ENCODE peak calls at places on chromosomes 5 and 9, in seven cellular contexts. T is stimulated activated CD4-positive, alpha-beta T cell treated with anti-CD3 and anti-CD28 coated beads, Interleukin-1b, Interleukin-23, amount 100 ng/mL, for 24 hours; G is heart left ventricle; M is left cardiac atrium; L is glutamatergic neuron; W is mesendoderm; H is T1000. U is an unnamed sample.

GRCh38 chr9:14313951-14314423 is at the start of gene NFIB:
- DNase-seq in T (no peak), G (peak; percentile 69), M (peak; percentile 62), L (peak; percentile 57), W (peak; percentile 86), H (no peak), U (peak; percentile 81)

GRCh38 chr5:122997294-122997693 is 39.2 kb downstream of the PPIC start:
- DNase-seq in T (no peak), G (no peak), M (no peak), L (no peak), W (no peak), H (no peak), U (no peak)

GRCh38 chr5:146042628-146043279 is 62.6 kb downstream of the PLAC8L1 start:
- DNase-seq in T (no peak), G (no peak), M (peak; percentile 33), L (no peak), W (no peak), H (peak; percentile 4), U (no peak)

GRCh38 chr9:113737414-113738271 is 138.5 kb upstream of the ZNF618 start:
- DNase-seq in T (no peak), G (peak; percentile 38), M (no peak), L (peak; percentile 62), W (peak; percentile 78), H (no peak), U (peak; percentile 32)

GRCh38 chr5:103041071-103041676 is 78.8 kb downstream of the GIN1 start:
- DNase-seq in T (no peak), G (no peak), M (no peak), L (no peak), W (no peak), H (no peak), U (peak; percentile 10)

GRCh38 chr5:11675198-11675597 is 229.0 kb downstream of the CTNND2 start:
- DNase-seq in T (no peak), G (no peak), M (no peak), L (no peak), W (no peak), H (no peak), U (no peak)

GRCh38 chr9:84283895-84284294 is 56.7 kb downstream of the SLC28A3 start:
- DNase-seq in T (no peak), G (no peak), M (no peak), L (no peak), W (no peak), H (no peak), U (no peak)

GRCh38 chr9:90309809-90310522 is 332.7 kb downstream of the DIRAS2 start:
- DNase-seq in T (no peak), G (no peak), M (no peak), L (no peak), W (no peak), H (no peak), U (no peak)

GRCh38 chr9:137798901-137799629 is 78.5 kb upstream of the CACNA1B start:
- DNase-seq in T (no peak), G (no peak), M (peak; percentile 6), L (no peak), W (no peak), H (no peak), U (no peak)

GRCh38 chr5:57550132-57550531 is 67.5 kb upstream of the ACTBL2 start:
- DNase-seq in T (no peak), G (no peak), M (no peak), L (peak; percentile 50), W (peak; percentile 19), H (no peak), U (no peak)

GRCh38 chr9:70392189-70392588 is 22.3 kb downstream of the KLF9 start:
- DNase-seq in T (no peak), G (no peak), M (no peak), L (no peak), W (no peak), H (no peak), U (no peak)

GRCh38 chr5:50963647-50964584 is 297.5 kb downstream of the PARP8 start:
- DNase-seq in T (no peak), G (no peak), M (no peak), L (peak; percentile 32), W (peak; percentile 35), H (no peak), U (no peak)

GRCh38 chr9:91033802-91034201 is 232.2 kb downstream of the SYK start:
- DNase-seq in T (peak; percentile 67), G (no peak), M (no peak), L (no peak), W (peak; percentile 72), H (no peak), U (no peak)

GRCh38 chr5:76641514-76642120 is 18.4 kb upstream of the F2RL2 start:
- DNase-seq in T (peak; percentile 42), G (peak; percentile 35), M (peak; percentile 56), L (peak; percentile 73), W (peak; percentile 76), H (peak; percentile 5), U (peak; percentile 4)

GRCh38 chr5:178434851-178435250 is 155.3 kb downstream of the COL23A1 start:
- DNase-seq in T (no peak), G (peak; percentile 64), M (peak; percentile 75), L (no peak), W (no peak), H (no peak), U (no peak)

GRCh38 chr5:91272858-91273257 is 110.3 kb downstream of the ARRDC3 start:
- DNase-seq in T (no peak), G (no peak), M (no peak), L (no peak), W (no peak), H (no peak), U (no peak)

GRCh38 chr5:102277059-102277621 is 18.9 kb downstream of the SLCO4C1 start:
- DNase-seq in T (no peak), G (no peak), M (no peak), L (no peak), W (no peak), H (no peak), U (no peak)

GRCh38 chr9:124286292-124286931 is 28.7 kb downstream of the NEK6 start:
- DNase-seq in T (peak; percentile 20), G (no peak), M (no peak), L (no peak), W (no peak), H (peak; percentile 67), U (no peak)

GRCh38 chr9:77440057-77440456 is 208.1 kb downstream of the GNA14 start:
- DNase-seq in T (no peak), G (no peak), M (no peak), L (no peak), W (peak; percentile 67), H (no peak), U (no peak)

GRCh38 chr9:99819123-99819483 is 2.6 kb upstream of the NR4A3 start:
- DNase-seq in T (no peak), G (no peak), M (no peak), L (no peak), W (peak; percentile 81), H (no peak), U (no peak)

GRCh38 chr5:101370240-101370639 is 467.2 kb upstream of the ST8SIA4 start:
- DNase-seq in T (no peak), G (no peak), M (no peak), L (no peak), W (no peak), H (no peak), U (no peak)

GRCh38 chr5:106964102-106964501 is 706.6 kb downstream of the EFNA5 start:
- DNase-seq in T (no peak), G (no peak), M (no peak), L (no peak), W (no peak), H (no peak), U (no peak)

GRCh38 chr9:120735009-120735408 is 20.7 kb upstream of the MEGF9 start:
- DNase-seq in T (no peak), G (no peak), M (no peak), L (no peak), W (no peak), H (no peak), U (no peak)